ENCODE peak calls at places on chromosomes 13 and 19, in seven cellular contexts. I is NCI-H1092; N is KG1; E is left cardiac atrium; M is stimulated activated CD8-positive, alpha-beta memory T cell treated with anti-CD3 and anti-CD28 coated beads, Interleukin-15, amount 100 ng/mL, for 48 hours; V is foreskin fibroblast; H is GM10248. F is an unnamed sample.

GRCh38 chr19:29753190-29753933 is 38.3 kb upstream of the C19orf12 start:
- DNase-seq in N (no peak), M (no peak), I (no peak), E (no peak), H (no peak), V (no peak), F (no peak)

GRCh38 chr19:3458595-3459284 is 21.6 kb downstream of the SMIM24 start:
- DNase-seq in V (no peak), I (no peak), M (no peak), E (peak), N (no peak), H (no peak), F (no peak)

GRCh38 chr19:27671876-27672275 is 1541.1 kb downstream of the UQCRFS1 start:
- DNase-seq in N (no peak), H (no peak), E (no peak), M (no peak), V (no peak), I (no peak), F (no peak)

GRCh38 chr19:46841458-46842083 is 9.1 kb downstream of the AP2S1 start:
- DNase-seq in N (no peak), M (no peak), H (no peak), I (no peak), E (peak), V (peak), F (no peak)

GRCh38 chr13:20174656-20175405 is 14.0 kb upstream of the GJA3 start:
- DNase-seq in H (peak), N (no peak), M (peak), I (no peak), E (peak), V (peak), F (peak)

GRCh38 chr19:3573162-3573857 is 566 bp downstream of the HMG20B start:
- DNase-seq in H (no peak), I (no peak), V (no peak), E (peak), N (no peak), M (no peak), F (no peak)

GRCh38 chr13:98466634-98467236 is 110.2 kb downstream of the STK24 start:
- DNase-seq in H (no peak), I (no peak), N (no peak), E (no peak), V (no peak), M (peak), F (no peak)

GRCh38 chr19:7266832-7267231 is 27.4 kb downstream of the INSR start:
- DNase-seq in E (no peak), V (no peak), M (no peak), N (no peak), H (no peak), I (no peak), F (no peak)

GRCh38 chr13:75318138-75318833 is 163.7 kb downstream of the TBC1D4 start:
- DNase-seq in V (no peak), M (no peak), H (no peak), I (no peak), E (no peak), N (no peak), F (no peak)

GRCh38 chr13:28031220-28031903 is 42.9 kb upstream of the URAD start:
- DNase-seq in V (no peak), N (peak), M (no peak), I (no peak), H (peak), E (no peak), F (no peak)

GRCh38 chr13:89891416-89891815 is 1456.1 kb upstream of the MIR17HG start:
- DNase-seq in V (no peak), H (no peak), I (no peak), E (no peak), N (no peak), M (no peak), F (no peak)

GRCh38 chr19:6443986-6444385 is 10.4 kb upstream of the SLC25A41 start:
- DNase-seq in V (no peak), I (no peak), M (no peak), N (no peak), E (no peak), H (no peak), F (no peak)

GRCh38 chr13:90454002-90454636 is 893.4 kb upstream of the MIR17HG start:
- DNase-seq in N (no peak), M (no peak), V (no peak), E (no peak), I (no peak), H (no peak), F (no peak)

GRCh38 chr13:51148223-51148951 is 37.3 kb upstream of the C13orf42 start:
- DNase-seq in H (no peak), V (no peak), M (no peak), N (no peak), I (peak), E (no peak), F (no peak)

GRCh38 chr19:53945441-53945840 is 17.3 kb upstream of the CACNG8 start:
- DNase-seq in N (no peak), V (no peak), M (no peak), I (no peak), H (no peak), E (no peak), F (no peak)

GRCh38 chr13:30673669-30674521 is 56.2 kb downstream of the USPL1 start:
- DNase-seq in I (peak), H (peak), M (peak), V (peak), E (peak), N (peak), F (peak)

GRCh38 chr13:44936246-44936645 is 53.0 kb downstream of the NUFIP1 start:
- DNase-seq in V (no peak), H (no peak), M (no peak), N (no peak), I (no peak), E (no peak), F (no peak)

GRCh38 chr13:38519229-38519910 is 167.5 kb upstream of the FREM2 start:
- DNase-seq in I (no peak), N (no peak), H (no peak), V (no peak), E (no peak), M (no peak), F (no peak)

F was measured in NK-92 treated with Interleukin-12 subunit alpha and Interleukin-12 subunit beta, amount 100 ng/mL, for 24 hours.